ENCODE peak calls at places on chromosomes 7 and 10, in seven cellular contexts. E is tibial artery, B is aorta, K is fibroblast of lung, Z is prostate gland, Y is GM23338, A is upper lobe of left lung. H is an unnamed sample. For H3K36me3, the result is how much of the 10 kb centered on the place peaks cover.

GRCh38 chr7:104922187-104923009 is 91.6 kb upstream of the KMT2E start:
- DNase-seq in E (no peak), B (no peak), K (peak), Z (no peak), Y (no peak), A (no peak), H (no peak)

GRCh38 chr10:46282460-46283216 is 4.2 kb upstream of the ANTXRL start:
- DNase-seq in E (peak), B (peak), K (peak), Z (peak), Y (peak), A (peak), H (peak)

GRCh38 chr10:17181751-17182150 is 19.7 kb downstream of the TRDMT1 start:
- DNase-seq in E (no peak), B (no peak), K (no peak), Z (no peak), Y (peak), A (peak), H (peak)

GRCh38 chr10:98150544-98150943 is 16.1 kb downstream of the R3HCC1L start:
- DNase-seq in E (no peak), B (no peak), K (peak), Z (no peak), Y (no peak), A (no peak), H (no peak)

GRCh38 chr7:145718129-145718528 is 398.5 kb upstream of the CNTNAP2 start:
- DNase-seq in E (no peak), B (no peak), K (no peak), Z (no peak), Y (peak), A (no peak), H (no peak)

GRCh38 chr7:114988755-114989154 is 66.9 kb downstream of the MDFIC start:
- DNase-seq in E (no peak), B (peak), K (peak), Z (no peak), Y (no peak), A (peak), H (no peak)

GRCh38 chr7:126700807-126701604 is 551.7 kb downstream of the GRM8 start:
- DNase-seq in E (no peak), B (peak), K (peak), Z (no peak), Y (peak), A (peak), H (peak)

GRCh38 chr7:120272896-120273475 is at the start of gene KCND2:
- DNase-seq in E (no peak), B (peak), K (peak), Z (no peak), Y (peak), A (no peak), H (no peak)

GRCh38 chr7:23072043-23072442 is 33.5 kb upstream of the KLHL7 start:
- DNase-seq in E (no peak), B (no peak), K (peak), Z (no peak), Y (peak), A (no peak), H (no peak)

GRCh38 chr7:140726304-140726703 is 29.8 kb downstream of the NDUFB2 start:
- DNase-seq in E (no peak), B (no peak), K (peak), Z (no peak), Y (peak), A (no peak), H (no peak)

GRCh38 chr7:27895553-27895952 is 155.6 kb downstream of the TAX1BP1 start:
- DNase-seq in E (no peak), B (no peak), K (no peak), Z (no peak), Y (no peak), A (no peak), H (no peak)

GRCh38 chr10:14507156-14507555 is 176.4 kb upstream of the FRMD4A start:
- DNase-seq in E (no peak), B (no peak), K (no peak), Z (no peak), Y (peak), A (no peak), H (no peak)

GRCh38 chr7:157253850-157254249 is 83.0 kb upstream of the DNAJB6 start:
- DNase-seq in E (no peak), B (no peak), K (no peak), Z (peak), Y (no peak), A (peak), H (peak)

GRCh38 chr7:31373337-31374289 is 33.1 kb upstream of the NEUROD6 start:
- DNase-seq in E (no peak), B (no peak), K (peak), Z (peak), Y (peak), A (no peak), H (no peak)

GRCh38 chr7:14767716-14768425 is 134.7 kb downstream of the DGKB start:
- DNase-seq in E (no peak), B (no peak), K (peak), Z (no peak), Y (no peak), A (no peak), H (no peak)

GRCh38 chr10:30398788-30399187 is 35.2 kb upstream of the MAP3K8 start:
- DNase-seq in E (no peak), B (no peak), K (no peak), Z (no peak), Y (no peak), A (no peak), H (no peak)

GRCh38 chr7:48084727-48085432 is 4.2 kb upstream of the UPP1 start:
- DNase-seq in E (peak), B (peak), K (peak), Z (no peak), Y (no peak), A (peak), H (no peak)

GRCh38 chr7:152608656-152609055 is 67.3 kb downstream of the XRCC2 start:
- DNase-seq in E (no peak), B (no peak), K (no peak), Z (no peak), Y (no peak), A (no peak), H (no peak)

GRCh38 chr7:102191556-102192203 is 95.0 kb upstream of the SH2B2 start:
- DNase-seq in E (no peak), B (no peak), K (no peak), Z (no peak), Y (no peak), A (no peak), H (no peak)
- H3K36me3 ChIP-seq in E (half or more), B (under half), K (under half), Z (under half), Y (under half), A (under half), H (half or more)

GRCh38 chr7:32574626-32575025 is 79.3 kb downstream of the AVL9 start:
- DNase-seq in E (no peak), B (no peak), K (no peak), Z (no peak), Y (no peak), A (no peak), H (no peak)
- H3K36me3 ChIP-seq in E (half or more), B (under half), K (under half), Z (under half), Y (under half), A (under half), H (half or more)

GRCh38 chr7:151469281-151469680 is 29.3 kb upstream of the CRYGN start:
- DNase-seq in E (no peak), B (no peak), K (no peak), Z (no peak), Y (no peak), A (no peak), H (no peak)

GRCh38 chr7:151465169-151465568 is 25.2 kb upstream of the CRYGN start:
- DNase-seq in E (no peak), B (no peak), K (no peak), Z (no peak), Y (no peak), A (no peak), H (no peak)

GRCh38 chr7:151472644-151473380 is 32.9 kb upstream of the CRYGN start:
- DNase-seq in E (no peak), B (no peak), K (peak), Z (no peak), Y (no peak), A (no peak), H (no peak)

GRCh38 chr7:151470656-151471180 is 30.8 kb upstream of the CRYGN start:
- DNase-seq in E (no peak), B (no peak), K (no peak), Z (no peak), Y (no peak), A (no peak), H (no peak)

GRCh38 chr7:151468214-151469023 is 28.5 kb upstream of the CRYGN start:
- DNase-seq in E (no peak), B (no peak), K (no peak), Z (no peak), Y (no peak), A (no peak), H (no peak)
- H3K36me3 ChIP-seq in E (half or more), B (under half), K (under half), Z (under half), Y (under half), A (under half), H (half or more)

GRCh38 chr10:8174762-8175161 is 120.3 kb downstream of the GATA3 start:
- DNase-seq in E (no peak), B (no peak), K (no peak), Z (no peak), Y (peak), A (no peak), H (no peak)
- H3K36me3 ChIP-seq in E (under half), B (under half), K (under half), Z (under half), Y (under half), A (under half), H (under half)

GRCh38 chr7:5377816-5378215 is 45.8 kb downstream of the TNRC18 start:
- DNase-seq in E (no peak), B (no peak), K (no peak), Z (no peak), Y (no peak), A (no peak), H (no peak)

GRCh38 chr7:5374464-5374863 is 49.2 kb downstream of the TNRC18 start:
- DNase-seq in E (no peak), B (no peak), K (no peak), Z (no peak), Y (no peak), A (no peak), H (no peak)

GRCh38 chr7:5375925-5376324 is 47.7 kb downstream of the TNRC18 start:
- DNase-seq in E (no peak), B (no peak), K (no peak), Z (no peak), Y (no peak), A (no peak), H (no peak)

GRCh38 chr7:5379576-5379975 is 44.1 kb downstream of the TNRC18 start:
- DNase-seq in E (no peak), B (no peak), K (no peak), Z (no peak), Y (no peak), A (no peak), H (no peak)

GRCh38 chr7:5377279-5377678 is 46.4 kb downstream of the TNRC18 start:
- DNase-seq in E (no peak), B (no peak), K (no peak), Z (no peak), Y (no peak), A (no peak), H (no peak)
- H3K36me3 ChIP-seq in E (half or more), B (under half), K (under half), Z (under half), Y (under half), A (under half), H (half or more)

DNA sequence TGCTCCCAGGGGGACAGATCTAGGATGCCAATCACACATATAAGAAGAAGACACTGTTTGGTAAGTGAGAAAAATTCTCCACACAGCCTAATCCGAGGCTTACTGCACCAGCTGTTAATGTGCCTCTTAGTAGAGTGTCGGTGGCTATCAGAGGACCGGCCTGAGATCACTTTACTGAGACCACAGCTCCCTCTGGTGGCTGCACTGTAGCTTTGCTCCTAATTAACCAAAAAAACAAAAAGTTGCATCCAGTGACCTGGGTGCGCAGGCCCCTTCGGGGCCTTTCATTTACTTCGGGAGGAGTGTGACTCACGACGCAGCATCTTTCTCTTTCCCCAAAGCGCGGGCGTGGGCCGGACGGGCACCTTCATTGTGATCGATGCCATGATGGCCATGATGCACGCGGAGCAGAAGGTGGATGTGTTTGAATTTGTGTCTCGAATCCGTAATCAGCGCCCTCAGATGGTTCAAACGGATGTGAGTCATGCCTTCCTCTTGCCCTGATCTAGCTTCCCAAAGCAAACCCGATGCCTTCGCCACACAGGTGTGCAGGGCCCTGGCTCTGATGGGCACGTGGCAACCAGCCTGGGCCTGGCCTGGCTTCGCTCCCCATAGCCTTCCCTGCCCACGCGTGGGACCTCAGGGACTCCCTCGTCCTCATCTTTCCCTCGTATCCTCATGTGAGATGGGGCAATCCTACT is 56.7 kb downstream of the MKI67 start:
- DNase-seq in E (peak), B (peak), K (peak), Z (peak), Y (peak), A (peak), H (peak)
- H3K36me3 ChIP-seq in E (under half), B (under half), K (under half), Z (under half), Y (under half), A (under half), H (half or more)